ENCODE peak calls at places on chromosomes 4 and X, in eight cellular contexts. One of them, this sample, is unnamed.

GRCh38 chr4:171880136-171880535 is 66.9 kb downstream of the GALNTL6 start:
- DNase-seq in brain microvascular endothelial cell: peak
- DNase-seq in caudate nucleus: no peak
- DNase-seq in fibroblast of lung: peak
- DNase-seq in lower lobe of right lung: no peak
- DNase-seq in H9: no peak
- DNase-seq in heart right ventricle: no peak
- DNase-seq in CD8-positive, alpha-beta T cell: no peak
- DNase-seq in this sample: no peak

GRCh38 chr4:113419631-113420030 is 341.9 kb downstream of the CAMK2D start:
- DNase-seq in brain microvascular endothelial cell: no peak
- DNase-seq in caudate nucleus: no peak
- DNase-seq in fibroblast of lung: no peak
- DNase-seq in lower lobe of right lung: no peak
- DNase-seq in H9: no peak
- DNase-seq in heart right ventricle: no peak
- DNase-seq in CD8-positive, alpha-beta T cell: no peak
- DNase-seq in this sample: no peak

GRCh38 chr4:2824329-2825183 is 19.1 kb upstream of the ADD1 start:
- DNase-seq in brain microvascular endothelial cell: no peak
- DNase-seq in caudate nucleus: no peak
- DNase-seq in fibroblast of lung: no peak
- DNase-seq in lower lobe of right lung: peak
- DNase-seq in H9: no peak
- DNase-seq in heart right ventricle: peak
- DNase-seq in CD8-positive, alpha-beta T cell: no peak
- DNase-seq in this sample: no peak

GRCh38 chrX:16484338-16484737 is 165.6 kb upstream of the S100G start:
- DNase-seq in brain microvascular endothelial cell: peak
- DNase-seq in caudate nucleus: no peak
- DNase-seq in fibroblast of lung: peak
- DNase-seq in lower lobe of right lung: no peak
- DNase-seq in H9: no peak
- DNase-seq in heart right ventricle: no peak
- DNase-seq in CD8-positive, alpha-beta T cell: peak
- DNase-seq in this sample: no peak

GRCh38 chrX:22097295-22097694 is 65.2 kb downstream of the PHEX start:
- DNase-seq in brain microvascular endothelial cell: no peak
- DNase-seq in caudate nucleus: no peak
- DNase-seq in fibroblast of lung: peak
- DNase-seq in lower lobe of right lung: no peak
- DNase-seq in H9: no peak
- DNase-seq in heart right ventricle: no peak
- DNase-seq in CD8-positive, alpha-beta T cell: no peak
- DNase-seq in this sample: no peak

GRCh38 chr4:74111990-74112389 is 13.0 kb upstream of the CXCL2 start:
- DNase-seq in brain microvascular endothelial cell: peak
- DNase-seq in caudate nucleus: no peak
- DNase-seq in fibroblast of lung: peak
- DNase-seq in lower lobe of right lung: peak
- DNase-seq in H9: peak
- DNase-seq in heart right ventricle: no peak
- DNase-seq in CD8-positive, alpha-beta T cell: no peak
- DNase-seq in this sample: no peak

GRCh38 chr4:34037280-34037679 is 2207.0 kb downstream of the ARAP2 start:
- DNase-seq in brain microvascular endothelial cell: no peak
- DNase-seq in caudate nucleus: no peak
- DNase-seq in fibroblast of lung: no peak
- DNase-seq in lower lobe of right lung: no peak
- DNase-seq in H9: no peak
- DNase-seq in heart right ventricle: no peak
- DNase-seq in CD8-positive, alpha-beta T cell: no peak
- DNase-seq in this sample: no peak

GRCh38 chrX:7943600-7944245 is 16.5 kb upstream of the PNPLA4 start:
- DNase-seq in brain microvascular endothelial cell: no peak
- DNase-seq in caudate nucleus: no peak
- DNase-seq in fibroblast of lung: no peak
- DNase-seq in lower lobe of right lung: no peak
- DNase-seq in H9: no peak
- DNase-seq in heart right ventricle: no peak
- DNase-seq in CD8-positive, alpha-beta T cell: no peak
- DNase-seq in this sample: no peak

GRCh38 chr4:171639540-171639939 is 173.7 kb upstream of the GALNTL6 start:
- DNase-seq in brain microvascular endothelial cell: no peak
- DNase-seq in caudate nucleus: no peak
- DNase-seq in fibroblast of lung: no peak
- DNase-seq in lower lobe of right lung: no peak
- DNase-seq in H9: no peak
- DNase-seq in heart right ventricle: no peak
- DNase-seq in CD8-positive, alpha-beta T cell: no peak
- DNase-seq in this sample: no peak

GRCh38 chrX:54540289-54540688 is 10.3 kb downstream of the GNL3L start:
- DNase-seq in brain microvascular endothelial cell: peak
- DNase-seq in caudate nucleus: no peak
- DNase-seq in fibroblast of lung: peak
- DNase-seq in lower lobe of right lung: no peak
- DNase-seq in H9: no peak
- DNase-seq in heart right ventricle: no peak
- DNase-seq in CD8-positive, alpha-beta T cell: no peak
- DNase-seq in this sample: no peak

GRCh38 chrX:109911046-109911445 is 91.9 kb upstream of the TMEM164 start:
- DNase-seq in brain microvascular endothelial cell: no peak
- DNase-seq in caudate nucleus: no peak
- DNase-seq in fibroblast of lung: no peak
- DNase-seq in lower lobe of right lung: no peak
- DNase-seq in H9: no peak
- DNase-seq in heart right ventricle: no peak
- DNase-seq in CD8-positive, alpha-beta T cell: no peak
- DNase-seq in this sample: no peak

GRCh38 chr4:87243426-87244053 is 23.1 kb upstream of the KLHL8 start:
- DNase-seq in brain microvascular endothelial cell: no peak
- DNase-seq in caudate nucleus: no peak
- DNase-seq in fibroblast of lung: no peak
- DNase-seq in lower lobe of right lung: no peak
- DNase-seq in H9: no peak
- DNase-seq in heart right ventricle: no peak
- DNase-seq in CD8-positive, alpha-beta T cell: no peak
- DNase-seq in this sample: no peak

GRCh38 chr4:158172558-158173258 is at the start of gene GASK1B:
- DNase-seq in brain microvascular endothelial cell: peak
- DNase-seq in caudate nucleus: no peak
- DNase-seq in fibroblast of lung: peak
- DNase-seq in lower lobe of right lung: no peak
- DNase-seq in H9: peak
- DNase-seq in heart right ventricle: no peak
- DNase-seq in CD8-positive, alpha-beta T cell: no peak
- DNase-seq in this sample: no peak

GRCh38 chr4:153318696-153319320 is 25.7 kb upstream of the MND1 start:
- DNase-seq in brain microvascular endothelial cell: peak
- DNase-seq in caudate nucleus: no peak
- DNase-seq in fibroblast of lung: peak
- DNase-seq in lower lobe of right lung: no peak
- DNase-seq in H9: no peak
- DNase-seq in heart right ventricle: no peak
- DNase-seq in CD8-positive, alpha-beta T cell: no peak
- DNase-seq in this sample: no peak

DNA sequence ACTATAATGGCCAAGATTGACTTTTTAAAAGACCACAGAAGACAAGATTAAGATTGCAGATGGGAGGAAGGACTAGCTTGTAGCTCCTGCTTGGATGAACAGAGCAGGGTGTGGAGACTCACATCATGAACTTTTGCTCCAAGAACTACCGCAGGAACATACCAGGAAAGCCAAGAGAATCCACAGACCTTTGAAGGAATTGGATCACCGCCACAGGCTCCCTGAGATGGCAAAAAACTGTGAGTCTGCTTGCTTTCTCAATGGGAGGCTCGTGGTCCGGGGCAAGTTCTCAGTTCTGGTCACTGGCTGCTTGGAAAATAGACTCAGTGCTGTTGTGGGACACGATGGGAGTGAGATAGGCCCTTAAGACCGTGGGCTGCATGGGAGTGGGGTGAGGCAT is 276.6 kb downstream of the CCSER1 start:
- DNase-seq in brain microvascular endothelial cell: no peak
- DNase-seq in caudate nucleus: no peak
- DNase-seq in fibroblast of lung: peak
- DNase-seq in lower lobe of right lung: no peak
- DNase-seq in H9: no peak
- DNase-seq in heart right ventricle: no peak
- DNase-seq in CD8-positive, alpha-beta T cell: no peak
- DNase-seq in this sample: no peak
- H3K27ac ChIP-seq in brain microvascular endothelial cell: no peak
- H3K27ac ChIP-seq in caudate nucleus: no peak
- H3K27ac ChIP-seq in fibroblast of lung: no peak
- H3K27ac ChIP-seq in lower lobe of right lung: no peak
- H3K27ac ChIP-seq in H9: no peak
- H3K27ac ChIP-seq in heart right ventricle: no peak
- H3K27ac ChIP-seq in CD8-positive, alpha-beta T cell: no peak
- H3K27ac ChIP-seq in this sample: no peak

DNA sequence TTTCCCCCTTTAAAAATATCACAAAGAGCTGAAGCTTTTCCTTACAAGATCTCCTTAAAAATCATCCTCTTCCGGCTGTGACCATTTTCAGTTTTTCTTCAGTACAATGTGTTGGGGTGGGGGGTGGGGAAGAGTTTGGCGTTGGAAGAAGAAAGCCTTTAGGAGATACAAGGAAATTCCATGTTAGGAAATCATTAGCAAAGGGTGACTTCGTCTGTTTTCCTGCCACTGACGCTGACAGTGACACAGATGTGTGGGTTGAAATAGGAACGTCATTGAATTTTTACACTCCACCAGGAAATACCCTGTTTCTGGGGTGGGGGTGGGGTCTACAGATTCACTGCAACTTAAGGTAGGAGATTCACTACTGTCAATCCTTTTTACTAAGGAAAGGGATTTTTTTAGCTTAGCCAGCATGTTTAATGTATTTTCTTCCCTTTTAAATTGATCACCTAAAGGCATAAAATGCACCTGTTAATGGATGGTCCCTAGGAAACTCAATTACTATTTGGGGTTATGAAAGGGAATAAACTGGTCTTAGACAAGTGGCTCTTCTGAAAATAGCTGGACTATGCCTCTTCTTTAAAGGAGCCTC is 3.9 kb downstream of the MAMLD1 start:
- DNase-seq in brain microvascular endothelial cell: peak
- DNase-seq in caudate nucleus: no peak
- DNase-seq in fibroblast of lung: peak
- DNase-seq in lower lobe of right lung: no peak
- DNase-seq in H9: peak
- DNase-seq in heart right ventricle: no peak
- DNase-seq in CD8-positive, alpha-beta T cell: no peak
- DNase-seq in this sample: no peak
- H3K27ac ChIP-seq in brain microvascular endothelial cell: peak
- H3K27ac ChIP-seq in caudate nucleus: peak
- H3K27ac ChIP-seq in fibroblast of lung: peak
- H3K27ac ChIP-seq in lower lobe of right lung: peak
- H3K27ac ChIP-seq in H9: no peak
- H3K27ac ChIP-seq in heart right ventricle: peak
- H3K27ac ChIP-seq in CD8-positive, alpha-beta T cell: no peak
- H3K27ac ChIP-seq in this sample: peak

GRCh38 chrX:10579753-10580060 is 40.7 kb downstream of the MID1 start:
- DNase-seq in brain microvascular endothelial cell: peak
- DNase-seq in caudate nucleus: no peak
- DNase-seq in fibroblast of lung: peak
- DNase-seq in lower lobe of right lung: no peak
- DNase-seq in H9: no peak
- DNase-seq in heart right ventricle: no peak
- DNase-seq in CD8-positive, alpha-beta T cell: no peak
- DNase-seq in this sample: no peak

GRCh38 chrX:10582945-10583344 is 37.4 kb downstream of the MID1 start:
- DNase-seq in brain microvascular endothelial cell: no peak
- DNase-seq in caudate nucleus: no peak
- DNase-seq in fibroblast of lung: peak
- DNase-seq in lower lobe of right lung: no peak
- DNase-seq in H9: no peak
- DNase-seq in heart right ventricle: no peak
- DNase-seq in CD8-positive, alpha-beta T cell: no peak
- DNase-seq in this sample: no peak

GRCh38 chrX:10577863-10578262 is 42.5 kb downstream of the MID1 start:
- DNase-seq in brain microvascular endothelial cell: no peak
- DNase-seq in caudate nucleus: no peak
- DNase-seq in fibroblast of lung: no peak
- DNase-seq in lower lobe of right lung: no peak
- DNase-seq in H9: no peak
- DNase-seq in heart right ventricle: no peak
- DNase-seq in CD8-positive, alpha-beta T cell: no peak
- DNase-seq in this sample: no peak

GRCh38 chrX:10579018-10579752 is 41.2 kb downstream of the MID1 start:
- DNase-seq in brain microvascular endothelial cell: peak
- DNase-seq in caudate nucleus: no peak
- DNase-seq in fibroblast of lung: peak
- DNase-seq in lower lobe of right lung: no peak
- DNase-seq in H9: no peak
- DNase-seq in heart right ventricle: no peak
- DNase-seq in CD8-positive, alpha-beta T cell: no peak
- DNase-seq in this sample: no peak

DNA sequence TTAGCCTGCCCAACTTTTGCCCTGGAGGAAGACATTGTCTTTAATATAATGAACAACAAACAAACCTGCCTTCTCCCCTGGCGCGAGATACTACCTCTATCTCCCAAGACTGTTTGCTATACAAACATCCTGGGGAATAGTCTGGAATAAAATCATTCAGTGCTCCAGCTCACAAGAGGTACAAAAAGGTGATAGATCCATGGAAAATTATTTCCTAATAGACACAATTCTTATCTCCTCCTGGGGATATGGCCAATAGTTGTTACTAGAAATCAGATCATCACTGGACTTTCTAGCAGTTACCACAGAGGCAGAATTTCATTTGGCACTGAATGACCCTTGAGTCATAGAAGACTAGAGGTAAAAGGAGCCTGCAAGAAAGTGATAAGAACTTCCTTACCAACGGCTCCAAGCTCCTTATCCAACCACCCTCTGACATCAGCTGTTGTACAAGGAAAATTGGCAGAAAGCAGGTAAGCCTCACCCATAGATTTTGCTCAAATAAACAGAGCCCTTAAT is 38.1 kb downstream of the MID1 start:
- DNase-seq in brain microvascular endothelial cell: peak
- DNase-seq in caudate nucleus: no peak
- DNase-seq in fibroblast of lung: peak
- DNase-seq in lower lobe of right lung: no peak
- DNase-seq in H9: no peak
- DNase-seq in heart right ventricle: no peak
- DNase-seq in CD8-positive, alpha-beta T cell: no peak
- DNase-seq in this sample: no peak
- H3K27ac ChIP-seq in brain microvascular endothelial cell: peak
- H3K27ac ChIP-seq in caudate nucleus: no peak
- H3K27ac ChIP-seq in fibroblast of lung: no peak
- H3K27ac ChIP-seq in lower lobe of right lung: no peak
- H3K27ac ChIP-seq in H9: no peak
- H3K27ac ChIP-seq in heart right ventricle: no peak
- H3K27ac ChIP-seq in CD8-positive, alpha-beta T cell: no peak
- H3K27ac ChIP-seq in this sample: no peak

DNA sequence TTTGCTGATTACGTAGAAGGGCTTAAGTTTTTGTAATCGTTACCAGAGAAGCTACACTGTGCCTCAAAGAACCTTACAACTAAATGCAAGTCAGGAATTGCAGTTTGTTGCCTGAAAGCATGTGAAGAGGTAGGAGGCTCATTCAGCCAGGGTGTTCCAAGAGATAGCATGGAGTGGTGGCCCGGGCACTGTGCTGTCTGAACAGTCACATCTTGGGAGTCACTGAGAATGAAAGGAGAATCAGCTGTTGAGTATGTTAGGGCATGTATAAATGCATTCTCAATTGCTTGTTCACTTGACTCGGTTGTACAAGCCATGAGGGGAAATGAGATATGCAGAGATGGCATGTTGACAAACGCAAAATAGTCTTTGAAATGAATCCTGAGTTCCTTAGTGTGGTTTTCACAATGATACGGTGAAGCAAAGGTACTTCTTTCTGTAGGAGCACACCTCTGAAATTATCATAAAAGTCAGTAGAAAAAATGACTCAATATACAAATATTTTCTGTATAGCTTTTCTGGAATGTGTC is 161.0 kb downstream of the DCTD start:
- DNase-seq in brain microvascular endothelial cell: no peak
- DNase-seq in caudate nucleus: no peak
- DNase-seq in fibroblast of lung: no peak
- DNase-seq in lower lobe of right lung: no peak
- DNase-seq in H9: no peak
- DNase-seq in heart right ventricle: no peak
- DNase-seq in CD8-positive, alpha-beta T cell: no peak
- DNase-seq in this sample: no peak
- H3K27ac ChIP-seq in brain microvascular endothelial cell: no peak
- H3K27ac ChIP-seq in caudate nucleus: no peak
- H3K27ac ChIP-seq in fibroblast of lung: no peak
- H3K27ac ChIP-seq in lower lobe of right lung: no peak
- H3K27ac ChIP-seq in H9: no peak
- H3K27ac ChIP-seq in heart right ventricle: no peak
- H3K27ac ChIP-seq in CD8-positive, alpha-beta T cell: no peak
- H3K27ac ChIP-seq in this sample: no peak

This sample was measured in right atrium auricular region.